ENCODE peak calls at places on chromosomes 3 and 15, in six cellular contexts. One of them, this sample, is unnamed.

GRCh38 chr15:63038926-63039673 is 3.4 kb upstream of the TPM1 start:
- DNase-seq in foreskin keratinocyte: peak; percentile 84
- DNase-seq in PC-3: no peak
- DNase-seq in mammary epithelial cell: peak; percentile 84
- DNase-seq in heart left ventricle: no peak
- DNase-seq in HCT116: no peak
- DNase-seq in this sample: no peak

GRCh38 chr15:29324746-29325145 is 55.1 kb upstream of the NSMCE3 start:
- DNase-seq in foreskin keratinocyte: no peak
- DNase-seq in PC-3: no peak
- DNase-seq in mammary epithelial cell: no peak
- DNase-seq in heart left ventricle: no peak
- DNase-seq in HCT116: no peak
- DNase-seq in this sample: no peak

GRCh38 chr3:172568713-172569112 is 45.5 kb upstream of the TNFSF10 start:
- DNase-seq in foreskin keratinocyte: no peak
- DNase-seq in PC-3: no peak
- DNase-seq in mammary epithelial cell: no peak
- DNase-seq in heart left ventricle: no peak
- DNase-seq in HCT116: no peak
- DNase-seq in this sample: no peak

GRCh38 chr3:170768334-170768801 is 101.6 kb downstream of the RPL22L1 start:
- DNase-seq in foreskin keratinocyte: no peak
- DNase-seq in PC-3: no peak
- DNase-seq in mammary epithelial cell: peak; percentile 20
- DNase-seq in heart left ventricle: no peak
- DNase-seq in HCT116: no peak
- DNase-seq in this sample: no peak

GRCh38 chr3:180802837-180803236 is 109.6 kb upstream of the FXR1 start:
- DNase-seq in foreskin keratinocyte: peak; percentile 23
- DNase-seq in PC-3: peak; percentile 52
- DNase-seq in mammary epithelial cell: peak; percentile 11
- DNase-seq in heart left ventricle: no peak
- DNase-seq in HCT116: peak; percentile 3
- DNase-seq in this sample: peak; percentile 46

GRCh38 chr3:178127221-178127620 is 409.0 kb upstream of the KCNMB2 start:
- DNase-seq in foreskin keratinocyte: no peak
- DNase-seq in PC-3: no peak
- DNase-seq in mammary epithelial cell: no peak
- DNase-seq in heart left ventricle: no peak
- DNase-seq in HCT116: no peak
- DNase-seq in this sample: no peak

GRCh38 chr3:170790591-170790990 is 79.4 kb downstream of the RPL22L1 start:
- DNase-seq in foreskin keratinocyte: no peak
- DNase-seq in PC-3: peak; percentile 17
- DNase-seq in mammary epithelial cell: no peak
- DNase-seq in heart left ventricle: no peak
- DNase-seq in HCT116: no peak
- DNase-seq in this sample: no peak

GRCh38 chr3:149886957-149887356 is 73.9 kb downstream of the RNF13 start:
- DNase-seq in foreskin keratinocyte: no peak
- DNase-seq in PC-3: no peak
- DNase-seq in mammary epithelial cell: no peak
- DNase-seq in heart left ventricle: no peak
- DNase-seq in HCT116: no peak
- DNase-seq in this sample: no peak

GRCh38 chr15:39797407-39797806 is 14.8 kb upstream of the FSIP1 start:
- DNase-seq in foreskin keratinocyte: no peak
- DNase-seq in PC-3: no peak
- DNase-seq in mammary epithelial cell: no peak
- DNase-seq in heart left ventricle: no peak
- DNase-seq in HCT116: no peak
- DNase-seq in this sample: no peak

GRCh38 chr3:57910988-57911387 is 97.2 kb upstream of the FLNB start:
- DNase-seq in foreskin keratinocyte: peak; percentile 6
- DNase-seq in PC-3: peak; percentile 53
- DNase-seq in mammary epithelial cell: no peak
- DNase-seq in heart left ventricle: no peak
- DNase-seq in HCT116: peak; percentile 27
- DNase-seq in this sample: peak; percentile 40

GRCh38 chr3:50453907-50454306 is 49.5 kb downstream of the CACNA2D2 start:
- DNase-seq in foreskin keratinocyte: no peak
- DNase-seq in PC-3: no peak
- DNase-seq in mammary epithelial cell: no peak
- DNase-seq in heart left ventricle: no peak
- DNase-seq in HCT116: no peak
- DNase-seq in this sample: no peak

GRCh38 chr3:40878464-40878905 is 320.8 kb upstream of the CTNNB1 start:
- DNase-seq in foreskin keratinocyte: no peak
- DNase-seq in PC-3: no peak
- DNase-seq in mammary epithelial cell: no peak
- DNase-seq in heart left ventricle: no peak
- DNase-seq in HCT116: no peak
- DNase-seq in this sample: no peak

GRCh38 chr3:123036352-123037014 is 8.9 kb upstream of the SEMA5B start:
- DNase-seq in foreskin keratinocyte: peak; percentile 78
- DNase-seq in PC-3: peak; percentile 37
- DNase-seq in mammary epithelial cell: peak; percentile 75
- DNase-seq in heart left ventricle: no peak
- DNase-seq in HCT116: no peak
- DNase-seq in this sample: peak; percentile 89

GRCh38 chr3:149209431-149209830 is 12.2 kb downstream of the CP start:
- DNase-seq in foreskin keratinocyte: peak; percentile 53
- DNase-seq in PC-3: no peak
- DNase-seq in mammary epithelial cell: peak; percentile 24
- DNase-seq in heart left ventricle: no peak
- DNase-seq in HCT116: no peak
- DNase-seq in this sample: no peak

GRCh38 chr3:32406481-32407408 is 15.1 kb downstream of the CMTM7 start:
- DNase-seq in foreskin keratinocyte: peak; percentile 81
- DNase-seq in PC-3: no peak
- DNase-seq in mammary epithelial cell: peak; percentile 82
- DNase-seq in heart left ventricle: no peak
- DNase-seq in HCT116: no peak
- DNase-seq in this sample: peak; percentile 77

GRCh38 chr3:123015596-123015995 is 12.0 kb downstream of the SEMA5B start:
- DNase-seq in foreskin keratinocyte: no peak
- DNase-seq in PC-3: peak; percentile 37
- DNase-seq in mammary epithelial cell: no peak
- DNase-seq in heart left ventricle: no peak
- DNase-seq in HCT116: no peak
- DNase-seq in this sample: peak; percentile 26

GRCh38 chr15:68598171-68599152 is 19.7 kb downstream of the CORO2B start:
- DNase-seq in foreskin keratinocyte: no peak
- DNase-seq in PC-3: no peak
- DNase-seq in mammary epithelial cell: no peak
- DNase-seq in heart left ventricle: no peak
- DNase-seq in HCT116: no peak
- DNase-seq in this sample: no peak

GRCh38 chr15:33201376-33202189 is 7.1 kb upstream of the FMN1 start:
- DNase-seq in foreskin keratinocyte: peak; percentile 92
- DNase-seq in PC-3: peak; percentile 98
- DNase-seq in mammary epithelial cell: peak; percentile 91
- DNase-seq in heart left ventricle: no peak
- DNase-seq in HCT116: peak; percentile 95
- DNase-seq in this sample: peak; percentile 84

GRCh38 chr15:26438316-26438715 is 334.6 kb downstream of the GABRB3 start:
- DNase-seq in foreskin keratinocyte: no peak
- DNase-seq in PC-3: no peak
- DNase-seq in mammary epithelial cell: no peak
- DNase-seq in heart left ventricle: no peak
- DNase-seq in HCT116: no peak
- DNase-seq in this sample: no peak

GRCh38 chr3:56754753-56755365 is 46.9 kb downstream of the ARHGEF3 start:
- DNase-seq in foreskin keratinocyte: no peak
- DNase-seq in PC-3: no peak
- DNase-seq in mammary epithelial cell: no peak
- DNase-seq in heart left ventricle: peak; percentile 37
- DNase-seq in HCT116: no peak
- DNase-seq in this sample: no peak

GRCh38 chr3:117788086-117788485 is 1078.5 kb downstream of the TUSC7 start:
- DNase-seq in foreskin keratinocyte: no peak
- DNase-seq in PC-3: peak; percentile 5
- DNase-seq in mammary epithelial cell: no peak
- DNase-seq in heart left ventricle: no peak
- DNase-seq in HCT116: no peak
- DNase-seq in this sample: peak; percentile 20

GRCh38 chr3:186598108-186598784 is 14.6 kb upstream of the AHSG start:
- DNase-seq in foreskin keratinocyte: no peak
- DNase-seq in PC-3: peak; percentile 37
- DNase-seq in mammary epithelial cell: no peak
- DNase-seq in heart left ventricle: peak; percentile 81
- DNase-seq in HCT116: no peak
- DNase-seq in this sample: peak; percentile 57

GRCh38 chr3:15755780-15756179 is 42.0 kb downstream of the ANKRD28 start:
- DNase-seq in foreskin keratinocyte: no peak
- DNase-seq in PC-3: no peak
- DNase-seq in mammary epithelial cell: no peak
- DNase-seq in heart left ventricle: no peak
- DNase-seq in HCT116: no peak
- DNase-seq in this sample: no peak

GRCh38 chr15:68806220-68807105 is 14.2 kb downstream of the ANP32A start:
- DNase-seq in foreskin keratinocyte: no peak
- DNase-seq in PC-3: no peak
- DNase-seq in mammary epithelial cell: no peak
- DNase-seq in heart left ventricle: peak; percentile 18
- DNase-seq in HCT116: no peak
- DNase-seq in this sample: no peak

GRCh38 chr3:167650459-167650858 is 3.3 kb downstream of the WDR49 start:
- DNase-seq in foreskin keratinocyte: no peak
- DNase-seq in PC-3: no peak
- DNase-seq in mammary epithelial cell: no peak
- DNase-seq in heart left ventricle: no peak
- DNase-seq in HCT116: no peak
- DNase-seq in this sample: no peak

GRCh38 chr3:46960081-46960701 is 16.4 kb downstream of the CCDC12 start:
- DNase-seq in foreskin keratinocyte: peak; percentile 83
- DNase-seq in PC-3: peak; percentile 82
- DNase-seq in mammary epithelial cell: peak; percentile 87
- DNase-seq in heart left ventricle: no peak
- DNase-seq in HCT116: no peak
- DNase-seq in this sample: peak; percentile 21

GRCh38 chr3:139520028-139520737 is 19.4 kb downstream of the RBP1 start:
- DNase-seq in foreskin keratinocyte: peak; percentile 46
- DNase-seq in PC-3: peak; percentile 49
- DNase-seq in mammary epithelial cell: peak; percentile 41
- DNase-seq in heart left ventricle: no peak
- DNase-seq in HCT116: peak; percentile 69
- DNase-seq in this sample: peak; percentile 45
- TF ChIP-seq CTCF in foreskin keratinocyte: peak; percentile 69
- TF ChIP-seq CTCF in PC-3: peak; percentile 56
- TF ChIP-seq CTCF in mammary epithelial cell: peak; percentile 54
- TF ChIP-seq CTCF in heart left ventricle: peak; percentile 18
- TF ChIP-seq CTCF in HCT116: peak; percentile 89
- TF ChIP-seq CTCF in this sample: no peak

DNA sequence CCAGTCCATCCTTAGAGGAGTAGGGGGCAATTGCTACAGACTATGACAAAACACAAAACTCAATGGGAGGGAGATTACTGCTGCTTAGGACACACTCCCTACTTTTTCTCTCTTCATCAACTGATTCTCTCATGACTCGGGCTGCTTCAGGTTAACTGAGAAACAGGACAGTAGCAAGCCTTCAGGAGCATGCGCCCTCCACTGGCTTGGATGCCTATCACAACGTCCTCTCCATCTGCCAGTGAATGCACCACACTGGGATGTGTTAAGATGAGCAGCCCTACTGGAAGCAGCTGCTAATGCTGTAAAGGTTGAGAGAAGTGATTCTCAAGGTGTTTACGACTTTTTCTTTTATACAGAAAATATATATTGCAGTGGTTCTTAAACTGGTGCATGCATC is 542.3 kb downstream of the EDEM1 start:
- DNase-seq in foreskin keratinocyte: no peak
- DNase-seq in PC-3: no peak
- DNase-seq in mammary epithelial cell: no peak
- DNase-seq in heart left ventricle: no peak
- DNase-seq in HCT116: no peak
- DNase-seq in this sample: no peak
- TF ChIP-seq CTCF in foreskin keratinocyte: no peak
- TF ChIP-seq CTCF in PC-3: peak; percentile 23
- TF ChIP-seq CTCF in mammary epithelial cell: no peak
- TF ChIP-seq CTCF in heart left ventricle: no peak
- TF ChIP-seq CTCF in HCT116: peak; percentile 37
- TF ChIP-seq CTCF in this sample: no peak

GRCh38 chr3:45688194-45688881 is 858 bp upstream of the SACM1L start:
- DNase-seq in foreskin keratinocyte: peak; percentile 24
- DNase-seq in PC-3: peak; percentile 52
- DNase-seq in mammary epithelial cell: no peak
- DNase-seq in heart left ventricle: no peak
- DNase-seq in HCT116: no peak
- DNase-seq in this sample: peak; percentile 44
- TF ChIP-seq CTCF in foreskin keratinocyte: peak; percentile 1
- TF ChIP-seq CTCF in PC-3: no peak
- TF ChIP-seq CTCF in mammary epithelial cell: no peak
- TF ChIP-seq CTCF in heart left ventricle: no peak
- TF ChIP-seq CTCF in HCT116: no peak
- TF ChIP-seq CTCF in this sample: no peak

DNA sequence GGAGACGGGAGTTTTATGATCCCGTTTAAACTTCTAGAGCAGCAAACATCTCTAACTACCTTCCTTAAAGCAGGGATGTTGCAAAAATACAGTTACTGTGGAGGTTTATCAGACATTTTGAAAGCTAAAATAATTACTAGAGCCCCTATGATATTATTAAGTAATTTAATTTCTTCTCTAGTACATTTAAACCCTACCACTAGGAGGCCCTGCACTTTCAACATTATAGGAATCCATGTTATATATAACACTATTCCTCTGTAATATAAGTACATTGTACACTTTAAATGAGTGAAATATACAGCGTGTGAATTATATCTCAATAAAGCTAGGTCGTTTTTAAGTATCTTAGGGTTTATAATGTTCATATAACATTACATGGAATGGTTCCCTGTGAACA is 11.5 kb downstream of the SETMAR start:
- DNase-seq in foreskin keratinocyte: no peak
- DNase-seq in PC-3: peak; percentile 51
- DNase-seq in mammary epithelial cell: no peak
- DNase-seq in heart left ventricle: no peak
- DNase-seq in HCT116: no peak
- DNase-seq in this sample: no peak
- TF ChIP-seq CTCF in foreskin keratinocyte: peak; percentile 57
- TF ChIP-seq CTCF in PC-3: peak; percentile 79
- TF ChIP-seq CTCF in mammary epithelial cell: peak; percentile 50
- TF ChIP-seq CTCF in heart left ventricle: peak; percentile 13
- TF ChIP-seq CTCF in HCT116: peak; percentile 51
- TF ChIP-seq CTCF in this sample: no peak

GRCh38 chr15:31498329-31498728 is 171.7 kb downstream of the KLF13 start:
- DNase-seq in foreskin keratinocyte: peak; percentile 6
- DNase-seq in PC-3: no peak
- DNase-seq in mammary epithelial cell: no peak
- DNase-seq in heart left ventricle: no peak
- DNase-seq in HCT116: no peak
- DNase-seq in this sample: no peak
- TF ChIP-seq CTCF in foreskin keratinocyte: peak; percentile 16
- TF ChIP-seq CTCF in PC-3: no peak
- TF ChIP-seq CTCF in mammary epithelial cell: peak; percentile 12
- TF ChIP-seq CTCF in heart left ventricle: no peak
- TF ChIP-seq CTCF in HCT116: no peak
- TF ChIP-seq CTCF in this sample: no peak